ENCODE peak calls at places on chromosome 13, in six cellular contexts. N is H54, H is body of pancreas, L is breast epithelium, T is heart left ventricle, X is tibial nerve. R is an unnamed sample.

GRCh38 chr13:40986328-40986856 is 32.7 kb downstream of the ELF1 start:
- DNase-seq in N (no peak), H (no peak), L (no peak), T (no peak), X (no peak), R (no peak)

GRCh38 chr13:39448831-39449230 is 154.2 kb downstream of the LHFPL6 start:
- DNase-seq in N (no peak), H (no peak), L (no peak), T (no peak), X (no peak), R (no peak)

GRCh38 chr13:40922437-40923040 is 96.6 kb downstream of the ELF1 start:
- DNase-seq in N (no peak), H (peak), L (no peak), T (peak), X (no peak), R (peak)

GRCh38 chr13:50033696-50034095 is 18.5 kb downstream of the KCNRG start:
- DNase-seq in N (no peak), H (no peak), L (no peak), T (no peak), X (no peak), R (no peak)

GRCh38 chr13:30572859-30573275 is 44.9 kb upstream of the USPL1 start:
- DNase-seq in N (no peak), H (no peak), L (no peak), T (no peak), X (no peak), R (peak)

GRCh38 chr13:110308377-110309158 is 1.5 kb downstream of the COL4A2 start:
- DNase-seq in N (peak), H (no peak), L (no peak), T (no peak), X (no peak), R (no peak)

GRCh38 chr13:96417956-96418355 is 328.0 kb downstream of the HS6ST3 start:
- DNase-seq in N (no peak), H (no peak), L (no peak), T (no peak), X (no peak), R (no peak)

GRCh38 chr13:42047561-42048322 is 706 bp upstream of the DGKH start:
- DNase-seq in N (peak), H (peak), L (peak), T (peak), X (no peak), R (peak)

GRCh38 chr13:46607768-46608553 is 55.0 kb downstream of the LRCH1 start:
- DNase-seq in N (no peak), H (no peak), L (no peak), T (no peak), X (no peak), R (no peak)

DNA sequence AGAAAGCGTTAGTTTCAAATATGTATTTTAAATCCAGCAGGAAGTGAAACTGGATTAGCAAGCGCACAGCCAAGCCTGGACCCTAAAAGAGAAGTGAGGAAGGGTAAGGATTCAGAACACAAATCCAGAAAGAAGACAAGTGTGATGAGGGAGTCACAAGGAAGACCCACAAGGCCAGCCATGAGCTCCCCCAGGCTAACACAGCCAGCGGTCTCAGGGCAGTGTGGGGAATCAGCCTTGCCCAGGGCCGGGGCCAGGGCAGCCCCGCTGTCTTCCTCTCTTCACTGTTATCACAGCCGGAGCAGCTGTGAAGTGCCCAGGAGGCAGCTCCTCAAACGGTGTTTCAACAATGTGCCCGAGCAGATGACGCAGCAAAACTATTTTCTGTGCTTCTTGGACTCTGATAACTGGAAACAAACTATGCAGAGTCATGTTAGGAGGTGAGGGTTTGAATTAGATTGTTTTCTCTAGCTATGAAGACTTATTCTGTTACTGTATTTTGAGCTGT is 12.2 kb upstream of the CDC16 start:
- DNase-seq in N (no peak), H (peak), L (no peak), T (no peak), X (no peak), R (peak)
- TF ChIP-seq POLR2A in N (no peak), H (no peak), L (no peak), T (no peak), X (no peak), R (peak)

GRCh38 chr13:33968520-33969507 is 150.9 kb downstream of the RFC3 start:
- DNase-seq in N (no peak), H (no peak), L (no peak), T (no peak), X (no peak), R (no peak)
- TF ChIP-seq POLR2A in N (no peak), H (no peak), L (no peak), T (no peak), X (no peak), R (no peak)

DNA sequence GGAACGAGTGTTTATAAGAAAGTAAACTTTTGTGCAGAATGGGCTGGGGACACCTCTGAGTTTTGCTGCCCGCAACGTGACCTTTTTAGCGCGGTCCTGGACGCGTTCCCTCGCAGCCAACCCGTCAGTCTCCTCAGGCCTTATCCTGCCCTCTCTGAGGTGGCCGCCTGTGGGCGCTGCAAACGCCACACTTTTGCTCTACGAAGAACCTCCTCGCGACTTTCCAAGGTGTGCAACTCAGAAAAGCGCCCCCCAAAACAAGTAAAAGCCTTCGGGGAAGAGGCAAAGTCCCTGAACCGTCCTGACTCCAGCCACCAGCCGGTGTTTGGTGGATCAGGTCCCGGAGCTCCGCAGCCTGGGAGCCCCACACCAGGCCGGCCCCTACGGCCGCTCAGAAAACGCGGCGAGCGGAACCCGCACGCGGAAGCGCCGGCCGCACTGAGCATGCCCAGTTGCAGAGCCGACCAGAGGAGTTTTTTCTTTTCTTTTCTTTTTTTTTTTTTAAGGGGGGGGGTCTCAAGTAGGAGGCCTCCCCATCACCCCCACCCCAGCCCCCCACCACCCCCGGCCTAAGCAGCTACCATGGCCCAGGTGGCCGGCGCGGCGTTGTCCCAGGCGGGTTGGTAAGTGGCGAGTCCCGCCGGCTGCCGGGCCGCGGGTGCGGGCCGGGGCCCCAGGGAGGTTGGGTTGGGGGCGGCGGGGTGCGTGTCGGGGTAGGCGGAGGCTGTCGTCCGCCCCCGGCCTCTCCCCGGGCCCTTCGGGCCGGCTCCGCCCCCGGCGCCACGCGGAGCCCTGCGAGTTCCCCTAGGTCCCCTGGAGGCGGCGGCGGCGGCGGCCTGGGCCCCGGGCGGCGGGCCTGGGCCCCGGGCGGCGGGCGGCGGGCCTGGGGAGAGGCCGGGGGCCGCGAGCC is at the start of gene TDRD3:
- DNase-seq in N (peak), H (peak), L (peak), T (peak), X (peak), R (peak)
- TF ChIP-seq POLR2A in N (peak), H (peak), L (no peak), T (no peak), X (peak), R (peak)

DNA sequence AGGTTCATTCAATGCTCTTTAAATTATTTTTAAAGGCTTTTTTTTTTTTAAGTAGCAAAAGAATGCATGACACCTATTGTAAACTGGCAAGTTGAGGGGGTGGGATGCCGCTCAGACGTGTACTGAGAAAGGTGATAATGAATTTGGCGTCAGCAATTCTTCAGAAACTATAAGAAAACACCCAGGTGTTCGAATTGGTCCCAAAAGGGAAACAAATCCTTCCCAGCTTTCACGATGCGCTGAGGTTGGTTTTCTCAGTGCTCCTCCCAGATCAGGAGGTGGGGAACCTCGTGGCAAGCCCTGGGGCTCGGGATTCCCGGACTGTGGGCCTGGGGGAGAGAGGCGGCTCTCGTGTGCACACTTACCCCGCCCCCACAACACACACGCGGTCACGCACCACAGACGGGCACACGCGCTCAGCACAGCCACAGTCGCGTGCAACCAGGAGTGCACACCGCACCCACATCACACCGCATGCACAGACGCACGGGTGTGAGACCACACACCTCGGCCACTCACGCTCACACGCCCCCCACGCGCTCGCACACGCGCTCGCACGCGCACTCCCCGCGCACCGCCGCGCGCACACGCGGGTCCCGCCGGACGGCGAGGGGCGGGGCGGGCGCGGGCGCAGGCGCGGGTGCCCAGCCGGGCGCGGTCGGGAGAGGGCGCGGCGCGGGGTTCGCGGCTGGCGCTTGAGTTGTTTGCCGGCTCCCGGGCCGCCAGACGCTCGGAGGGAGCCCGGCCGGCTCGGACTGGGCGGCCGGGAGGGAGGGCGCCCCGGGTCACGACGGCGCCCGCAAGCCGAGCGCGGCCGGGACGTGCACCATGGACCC is at the start of gene FAM124A:
- DNase-seq in N (peak), H (peak), L (no peak), T (peak), X (no peak), R (peak)
- TF ChIP-seq POLR2A in N (peak), H (no peak), L (no peak), T (no peak), X (no peak), R (no peak)

GRCh38 chr13:99495478-99496321 is 5.6 kb upstream of the TM9SF2 start:
- DNase-seq in N (no peak), H (no peak), L (no peak), T (no peak), X (no peak), R (no peak)

GRCh38 chr13:99500839-99501134 is 485 bp upstream of the TM9SF2 start:
- DNase-seq in N (no peak), H (no peak), L (no peak), T (no peak), X (no peak), R (no peak)

GRCh38 chr13:99496322-99497142 is 4.7 kb upstream of the TM9SF2 start:
- DNase-seq in N (peak), H (no peak), L (no peak), T (no peak), X (no peak), R (peak)

GRCh38 chr13:99501135-99501951 is at the start of gene TM9SF2:
- DNase-seq in N (peak), H (peak), L (peak), T (peak), X (peak), R (peak)

DNA sequence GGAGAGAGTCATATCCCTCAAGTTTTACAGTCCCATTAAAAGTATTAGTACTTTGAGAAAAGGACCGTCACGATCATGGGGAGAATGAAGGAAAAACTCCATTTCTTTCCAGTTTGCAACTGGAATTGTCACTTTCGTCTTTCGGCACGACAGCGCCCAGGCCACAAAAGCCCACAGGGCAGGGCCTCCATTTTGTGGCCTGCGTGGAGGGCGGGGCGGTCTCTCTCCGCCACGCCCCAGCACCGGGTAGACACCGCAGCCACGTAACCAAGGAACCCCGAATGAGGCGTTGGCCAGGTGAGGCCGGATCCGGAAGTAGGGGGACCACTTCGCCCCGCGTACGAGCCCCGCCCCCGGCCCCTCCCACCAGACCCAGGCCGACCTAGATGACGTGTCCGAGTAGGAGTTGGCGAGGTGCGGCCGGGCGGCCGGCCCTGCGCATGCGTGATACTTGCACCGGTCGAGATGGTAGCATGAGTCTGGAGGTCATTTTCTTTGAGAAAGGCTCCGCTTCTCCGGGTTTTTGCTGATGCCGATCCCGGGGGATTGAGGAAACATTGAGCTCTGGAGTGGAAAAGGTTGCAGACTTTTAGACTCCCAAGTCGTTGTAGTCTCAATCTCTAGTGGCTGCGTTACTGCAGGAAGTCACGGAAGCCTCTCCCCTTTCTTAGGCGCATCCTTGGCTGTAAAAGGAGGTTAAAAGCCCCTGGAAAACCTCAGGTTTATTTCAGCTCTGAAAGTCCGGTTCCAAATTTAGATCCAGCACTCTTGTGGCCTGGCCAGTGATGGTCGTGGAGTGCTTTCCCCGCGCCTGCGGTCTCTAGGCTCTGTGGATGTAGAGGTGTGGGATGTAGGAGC is 2.7 kb upstream of the TM9SF2 start:
- DNase-seq in N (peak), H (peak), L (peak), T (peak), X (peak), R (peak)
- TF ChIP-seq POLR2A in N (peak), H (no peak), L (no peak), T (no peak), X (no peak), R (peak)

GRCh38 chr13:33286143-33286542 is 588 bp upstream of the STARD13 start:
- DNase-seq in N (no peak), H (no peak), L (no peak), T (no peak), X (no peak), R (no peak)

GRCh38 chr13:33284916-33285315 is 639 bp downstream of the STARD13 start:
- DNase-seq in N (no peak), H (no peak), L (no peak), T (no peak), X (no peak), R (no peak)

GRCh38 chr13:33284016-33284415 is 1.5 kb downstream of the STARD13 start:
- DNase-seq in N (no peak), H (no peak), L (no peak), T (no peak), X (no peak), R (no peak)

GRCh38 chr13:33287142-33287882 is 1.8 kb upstream of the STARD13 start:
- DNase-seq in N (no peak), H (no peak), L (no peak), T (no peak), X (no peak), R (no peak)

GRCh38 chr13:33285420-33286124 is at the start of gene STARD13:
- DNase-seq in N (peak), H (peak), L (peak), T (peak), X (peak), R (peak)
- TF ChIP-seq POLR2A in N (peak), H (peak), L (peak), T (no peak), X (peak), R (no peak)

GRCh38 chr13:112588490-112589297 is 741 bp upstream of the TUBGCP3 start:
- DNase-seq in N (no peak), H (peak), L (no peak), T (no peak), X (no peak), R (peak)

GRCh38 chr13:112587767-112588489 is at the start of gene TUBGCP3:
- DNase-seq in N (peak), H (peak), L (peak), T (peak), X (peak), R (peak)

GRCh38 chr13:112586334-112586733 is 1.6 kb downstream of the TUBGCP3 start:
- DNase-seq in N (no peak), H (no peak), L (no peak), T (no peak), X (no peak), R (peak)

GRCh38 chr13:112583592-112584277 is 4.2 kb downstream of the TUBGCP3 start:
- DNase-seq in N (no peak), H (no peak), L (no peak), T (no peak), X (no peak), R (peak)

DNA sequence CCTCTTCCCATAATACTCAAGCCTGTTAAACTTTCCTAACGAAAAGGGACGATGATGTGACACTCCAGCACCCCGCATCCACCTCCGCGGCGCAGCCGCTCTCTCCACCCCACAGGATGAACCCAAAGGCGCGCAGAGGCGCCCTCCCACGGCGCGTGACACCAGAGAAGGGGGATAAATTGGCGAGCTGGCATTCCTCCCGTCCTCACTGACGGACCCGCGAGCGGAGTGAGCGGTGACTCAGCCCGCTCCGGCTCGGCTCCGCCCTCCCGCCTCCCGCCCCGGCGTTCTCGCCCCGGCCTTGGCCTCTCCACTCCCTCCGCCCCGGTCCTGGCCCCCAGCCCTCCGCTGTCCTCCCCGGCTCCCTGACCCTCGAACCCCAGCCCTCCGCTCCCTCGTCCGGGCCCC is 590 bp downstream of the TUBGCP3 start:
- DNase-seq in N (peak), H (peak), L (peak), T (peak), X (peak), R (peak)
- TF ChIP-seq POLR2A in N (peak), H (no peak), L (no peak), T (no peak), X (no peak), R (peak)

DNA sequence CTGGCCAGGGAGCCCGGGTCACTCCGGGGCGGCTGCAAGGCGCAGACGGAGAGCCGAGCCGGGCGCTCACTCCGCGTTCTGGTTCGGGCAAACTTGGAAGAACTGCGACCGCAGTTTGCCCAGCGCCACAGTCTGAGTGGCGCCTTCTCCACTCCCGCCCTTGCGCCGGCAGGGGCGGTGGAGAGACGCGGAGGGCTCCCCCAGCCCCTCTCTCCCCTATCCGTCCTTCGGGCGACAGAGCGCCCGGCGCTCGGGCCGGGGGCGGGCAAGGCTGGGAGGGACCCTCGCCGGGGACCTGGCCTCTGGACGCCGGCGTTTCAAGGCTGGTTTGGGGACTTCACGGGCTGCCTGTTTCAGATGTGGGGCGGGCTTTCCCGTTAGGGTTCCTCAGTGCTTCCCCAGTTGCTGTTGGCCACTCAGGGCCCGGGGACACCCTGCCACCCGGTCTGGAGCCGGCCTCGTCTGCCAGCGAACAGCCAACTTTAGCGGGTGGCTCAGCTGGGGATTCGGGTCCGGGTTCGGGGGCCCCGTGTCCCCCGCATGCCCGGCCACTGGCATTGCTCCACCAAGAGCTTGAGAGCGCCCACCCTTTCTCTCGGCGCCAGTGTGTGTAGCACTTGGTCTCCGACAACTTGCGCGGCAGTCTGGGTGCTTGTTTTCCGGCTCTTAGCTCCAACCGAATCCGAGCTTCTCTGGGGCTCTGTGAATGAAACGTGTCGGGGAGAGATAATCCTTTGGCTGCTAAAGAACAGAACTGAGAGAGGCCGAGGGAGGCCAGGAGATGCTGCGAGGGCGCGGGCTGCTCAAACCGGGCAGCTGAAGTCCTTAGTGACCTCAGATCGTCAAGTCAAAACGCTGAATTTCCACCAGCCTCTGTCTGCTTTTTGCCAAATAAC is 1.5 kb downstream of the GPC6 start:
- DNase-seq in N (peak), H (no peak), L (no peak), T (no peak), X (peak), R (peak)
- TF ChIP-seq POLR2A in N (no peak), H (no peak), L (no peak), T (no peak), X (no peak), R (no peak)